ENCODE peak calls at places on chromosomes 3 and 15, in six cellular contexts. A is IMR-90, I is mesenchymal stem cell, V is H1, Q is neuronal stem cell, L is H9. F is an unnamed sample.

GRCh38 chr3:81302045-81302444 is 459.4 kb downstream of the GBE1 start:
- DNase-seq in A (peak), I (peak), V (peak), Q (peak), L (peak), F (peak)

GRCh38 chr3:4841225-4841624 is 138.0 kb upstream of the BHLHE40 start:
- DNase-seq in A (peak), I (peak), V (no peak), Q (no peak), L (no peak), F (peak)

GRCh38 chr3:151135548-151136337 is 50.3 kb downstream of the MED12L start:
- DNase-seq in A (no peak), I (no peak), V (no peak), Q (no peak), L (no peak), F (no peak)

GRCh38 chr3:24704496-24704895 is 209.8 kb upstream of the THRB start:
- DNase-seq in A (no peak), I (no peak), V (no peak), Q (no peak), L (no peak), F (peak)

GRCh38 chr3:188152660-188153497 is 1.1 kb upstream of the LPP start:
- DNase-seq in A (peak), I (peak), V (peak), Q (peak), L (peak), F (peak)

GRCh38 chr15:48536681-48537091 is 108.8 kb downstream of the FBN1 start:
- DNase-seq in A (peak), I (peak), V (no peak), Q (no peak), L (no peak), F (no peak)

GRCh38 chr3:45683417-45684326 is 5.5 kb upstream of the SACM1L start:
- DNase-seq in A (no peak), I (no peak), V (no peak), Q (no peak), L (no peak), F (no peak)

GRCh38 chr3:28467414-28467813 is 118.8 kb upstream of the AZI2 start:
- DNase-seq in A (no peak), I (no peak), V (no peak), Q (no peak), L (no peak), F (peak)

GRCh38 chr3:123411340-123412040 is 37.4 kb downstream of the ADCY5 start:
- DNase-seq in A (no peak), I (no peak), V (no peak), Q (no peak), L (no peak), F (no peak)

GRCh38 chr3:72959336-72959735 is 37.3 kb upstream of the PPP4R2 start:
- DNase-seq in A (no peak), I (no peak), V (no peak), Q (no peak), L (no peak), F (no peak)

GRCh38 chr3:126158912-126159227 is 21.5 kb downstream of the ALDH1L1 start:
- DNase-seq in A (no peak), I (no peak), V (peak), Q (no peak), L (no peak), F (no peak)

GRCh38 chr3:46947981-46948791 is 28.4 kb downstream of the CCDC12 start:
- DNase-seq in A (peak), I (peak), V (no peak), Q (no peak), L (no peak), F (peak)

GRCh38 chr15:77075528-77075927 is 4.6 kb upstream of the TSPAN3 start:
- DNase-seq in A (no peak), I (no peak), V (no peak), Q (no peak), L (no peak), F (no peak)

GRCh38 chr15:98706986-98707385 is 58.6 kb downstream of the IGF1R start:
- DNase-seq in A (no peak), I (no peak), V (no peak), Q (no peak), L (no peak), F (no peak)

GRCh38 chr3:123781571-123782275 is 102.4 kb downstream of the MYLK start:
- DNase-seq in A (peak), I (peak), V (no peak), Q (no peak), L (no peak), F (no peak)

GRCh38 chr15:88987951-88988671 is 74.9 kb upstream of the MFGE8 start:
- DNase-seq in A (peak), I (no peak), V (peak), Q (no peak), L (peak), F (no peak)

GRCh38 chr3:85801955-85802354 is 843.2 kb downstream of the CADM2 start:
- DNase-seq in A (no peak), I (no peak), V (no peak), Q (peak), L (peak), F (no peak)

GRCh38 chr15:41872166-41872747 is 21.6 kb downstream of the SPTBN5 start:
- DNase-seq in A (no peak), I (no peak), V (no peak), Q (no peak), L (no peak), F (no peak)

GRCh38 chr15:49110158-49110944 is 45.0 kb downstream of the COPS2 start:
- DNase-seq in A (no peak), I (no peak), V (peak), Q (no peak), L (peak), F (no peak)

GRCh38 chr3:23052230-23053019 is 150.7 kb upstream of the UBE2E2 start:
- DNase-seq in A (no peak), I (no peak), V (peak), Q (no peak), L (peak), F (peak)

GRCh38 chr3:139520028-139520737 is 19.4 kb downstream of the RBP1 start:
- DNase-seq in A (peak), I (no peak), V (peak), Q (no peak), L (peak), F (no peak)

GRCh38 chr3:178684881-178685590 is 148.8 kb downstream of the KCNMB2 start:
- DNase-seq in A (no peak), I (no peak), V (peak), Q (peak), L (peak), F (no peak)

GRCh38 chr3:171419457-171419856 is 40.7 kb downstream of the TNIK start:
- DNase-seq in A (no peak), I (no peak), V (no peak), Q (no peak), L (no peak), F (no peak)

GRCh38 chr15:101192081-101192480 is 59.8 kb downstream of the CHSY1 start:
- DNase-seq in A (no peak), I (no peak), V (no peak), Q (no peak), L (no peak), F (no peak)

GRCh38 chr15:45573961-45574629 is 13.1 kb upstream of the BLOC1S6 start:
- DNase-seq in A (no peak), I (peak), V (peak), Q (peak), L (peak), F (peak)

GRCh38 chr3:49803464-49804140 is 541 bp downstream of the INKA1 start:
- DNase-seq in A (peak), I (no peak), V (no peak), Q (peak), L (peak), F (no peak)

GRCh38 chr3:142858043-142858442 is 30.8 kb downstream of the PCOLCE2 start:
- DNase-seq in A (no peak), I (no peak), V (no peak), Q (no peak), L (no peak), F (peak)

GRCh38 chr15:29822100-29822684 is at the start of gene TJP1:
- DNase-seq in A (peak), I (peak), V (peak), Q (peak), L (peak), F (peak)
- H3K4ac ChIP-seq in A (peak), I (peak), V (no peak), Q (no peak), L (no peak), F (peak)

GRCh38 chr3:112090899-112091586 is 4.9 kb downstream of the C3orf52 start:
- DNase-seq in A (no peak), I (no peak), V (no peak), Q (no peak), L (no peak), F (peak)
- H2AFZ ChIP-seq in A (no peak), I (no peak), V (no peak), Q (peak), L (no peak), F (no peak)

GRCh38 chr15:69095280-69095679 is 65.2 kb upstream of the GLCE start:
- DNase-seq in A (no peak), I (no peak), V (no peak), Q (no peak), L (no peak), F (no peak)
- H3K4ac ChIP-seq in A (no peak), I (no peak), V (no peak), Q (no peak), L (no peak), F (no peak)

DNA sequence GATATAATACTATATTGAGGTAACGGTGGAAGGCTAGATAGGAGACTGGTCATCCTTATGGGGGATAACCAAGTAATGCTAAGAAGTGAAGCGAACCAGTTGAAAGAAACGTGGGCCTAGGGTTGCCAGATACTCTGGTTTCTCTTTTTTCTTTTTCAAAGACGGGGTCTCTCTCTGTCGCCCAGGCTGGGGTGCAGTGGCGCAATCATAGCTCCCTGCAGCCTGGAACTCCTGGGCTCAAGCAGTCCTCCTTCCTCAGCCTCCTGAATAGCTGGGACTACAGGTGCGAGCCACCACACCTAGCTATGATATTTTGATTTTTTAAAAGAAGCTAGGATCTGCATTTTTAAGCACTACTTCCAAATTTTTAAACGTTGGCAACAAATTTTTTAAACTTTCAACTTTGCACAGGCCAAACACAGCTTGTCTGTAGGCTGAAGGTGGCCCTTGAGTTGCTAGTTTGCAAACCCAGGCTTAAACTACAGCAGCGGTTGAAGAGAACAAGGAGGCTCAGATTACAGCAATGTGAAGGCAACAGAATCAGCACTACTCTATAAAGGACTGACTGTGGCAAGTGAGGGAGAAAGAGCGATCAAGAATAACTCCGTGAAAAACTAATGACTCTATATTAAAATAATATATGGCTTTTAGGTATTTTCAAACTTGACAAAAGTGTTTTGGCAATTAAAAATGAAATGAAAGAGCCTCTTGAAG is 1.2 kb upstream of the RUBCN start:
- DNase-seq in A (no peak), I (no peak), V (no peak), Q (no peak), L (no peak), F (no peak)
- H2AFZ ChIP-seq in A (no peak), I (no peak), V (peak), Q (peak), L (no peak), F (no peak)